ENCODE peak calls at places on chromosomes 4 and X, in four cellular contexts. A is fibroblast of pulmonary artery, K is smooth muscle cell of the brain vasculature, J is cardiac fibroblast. Q is an unnamed sample.

GRCh38 chrX:131746491-131746968 is 202.7 kb downstream of the OR13H1 start:
- DNase-seq in K (peak), J (no peak), A (no peak), Q (peak)

GRCh38 chr4:138310991-138311390 is 68.8 kb upstream of the SLC7A11 start:
- DNase-seq in A (peak), J (peak), K (no peak), Q (peak)

GRCh38 chrX:34849371-34849770 is 93.2 kb upstream of the FAM47B start:
- DNase-seq in J (peak), A (peak), K (no peak), Q (peak)

GRCh38 chr4:75702919-75703411 is 21.4 kb upstream of the USO1 start:
- DNase-seq in A (no peak), K (no peak), J (no peak), Q (no peak)

GRCh38 chr4:140088317-140088967 is 65.5 kb downstream of the MAML3 start:
- DNase-seq in A (peak), J (peak), K (no peak), Q (no peak)

GRCh38 chr4:30717208-30718020 is 2.8 kb upstream of the PCDH7 start:
- DNase-seq in K (no peak), A (peak), J (peak), Q (peak)

GRCh38 chr4:187209921-187210613 is 486.4 kb upstream of the FAT1 start:
- DNase-seq in K (no peak), J (peak), A (peak), Q (peak)

GRCh38 chr4:99710681-99711345 is 53.2 kb upstream of the C4orf54 start:
- DNase-seq in K (no peak), A (no peak), J (no peak), Q (no peak)

GRCh38 chr4:163194593-163194992 is 27.9 kb upstream of the NAF1 start:
- DNase-seq in A (no peak), J (no peak), K (no peak), Q (no peak)

GRCh38 chr4:138981930-138982390 is 33.6 kb upstream of the NOCT start:
- DNase-seq in J (peak), K (peak), A (peak), Q (peak)

GRCh38 chr4:7044415-7044930 is 1.3 kb downstream of the TADA2B start:
- DNase-seq in J (no peak), K (no peak), A (no peak), Q (no peak)

GRCh38 chr4:137703225-137703624 is 170.9 kb upstream of the PCDH18 start:
- DNase-seq in A (no peak), J (no peak), K (no peak), Q (no peak)

GRCh38 chr4:184331155-184331995 is 113.7 kb upstream of the ENPP6 start:
- DNase-seq in K (no peak), J (no peak), A (no peak), Q (peak)

GRCh38 chr4:40363382-40363920 is 28.3 kb downstream of the CHRNA9 start:
- DNase-seq in A (no peak), K (no peak), J (no peak), Q (no peak)

GRCh38 chr4:121306932-121307331 is 73.9 kb downstream of the QRFPR start:
- DNase-seq in J (no peak), A (no peak), K (no peak), Q (no peak)

GRCh38 chr4:144356941-144357381 is 216.4 kb upstream of the GYPA start:
- DNase-seq in J (no peak), K (no peak), A (peak), Q (no peak)

GRCh38 chrX:39493168-39493567 is 604.6 kb downstream of the BCOR start:
- DNase-seq in J (no peak), A (no peak), K (no peak), Q (no peak)

GRCh38 chrX:2451456-2452316 is 49.1 kb downstream of the DHRSX start:
- DNase-seq in K (no peak), J (peak), A (peak), Q (peak)

GRCh38 chr4:122912810-122913575 is 9.4 kb downstream of the NUDT6 start:
- DNase-seq in A (no peak), K (no peak), J (no peak), Q (no peak)

GRCh38 chr4:89847571-89848325 is 10.8 kb upstream of the SNCA start:
- DNase-seq in J (no peak), A (peak), K (no peak), Q (no peak)

GRCh38 chr4:95693594-95693993 is 144.8 kb upstream of the UNC5C start:
- DNase-seq in J (peak), A (peak), K (no peak), Q (peak)

GRCh38 chr4:1136028-1136427 is 22.7 kb upstream of the RNF212 start:
- DNase-seq in K (no peak), A (peak), J (peak), Q (peak)

GRCh38 chr4:103018391-103019318 is 850 bp downstream of the SLC9B1 start:
- DNase-seq in J (no peak), K (no peak), A (no peak), Q (no peak)

GRCh38 chrX:45980726-45981125 is 564.5 kb downstream of the ZNF674 start:
- DNase-seq in J (no peak), K (no peak), A (peak), Q (no peak)

GRCh38 chr4:156111706-156112105 is 158.0 kb upstream of the CTSO start:
- DNase-seq in J (peak), A (no peak), K (no peak), Q (no peak)

GRCh38 chr4:87540176-87541058 is 11.2 kb upstream of the SPARCL1 start:
- DNase-seq in K (no peak), J (peak), A (peak), Q (peak)

GRCh38 chr4:76494243-76494642 is 59.2 kb downstream of the SHROOM3 start:
- DNase-seq in A (no peak), K (no peak), J (no peak), Q (no peak)

GRCh38 chrX:10039821-10040793 is 72.9 kb downstream of the CLDN34 start:
- DNase-seq in K (no peak), J (peak), A (peak), Q (peak)

GRCh38 chrX:17038681-17039161 is 92.3 kb downstream of the REPS2 start:
- DNase-seq in K (no peak), A (peak), J (peak), Q (peak)

Q was measured in fibroblast of lung.